ENCODE peak calls at places on chromosomes 11 and 22, in seven cellular contexts. O is hepatocyte, E is neural progenitor cell, V is GM23338, B is fibroblast of lung, W is heart right ventricle, D is left ventricle myocardium inferior. H is an unnamed sample. For H3K36me3 and H3K4me1, the result is how much of the 10 kb centered on the place peaks cover.

GRCh38 chr11:2431395-2431794 is 12.9 kb downstream of the TRPM5 start:
- DNase-seq in O (no peak), E (no peak), V (no peak), B (no peak), W (no peak), D (peak), H (no peak)

GRCh38 chr22:30275625-30276024 is 9.0 kb upstream of the OSM start:
- DNase-seq in O (no peak), E (no peak), V (no peak), B (no peak), W (no peak), D (no peak), H (no peak)

GRCh38 chr11:80873309-80873999 is 1432.6 kb upstream of the TENM4 start:
- DNase-seq in O (peak), E (no peak), V (no peak), B (peak), W (no peak), D (no peak), H (no peak)

GRCh38 chr11:47552086-47552580 is 799 bp downstream of the CELF1 start:
- DNase-seq in O (peak), E (peak), V (peak), B (peak), W (peak), D (peak), H (peak)

GRCh38 chr11:69775163-69775755 is at the start of gene FGF4:
- DNase-seq in O (no peak), E (peak), V (peak), B (no peak), W (no peak), D (no peak), H (no peak)

GRCh38 chr22:40030026-40030756 is 35.4 kb downstream of the FAM83F start:
- DNase-seq in O (no peak), E (peak), V (no peak), B (no peak), W (no peak), D (no peak), H (no peak)

GRCh38 chr11:64347171-64347867 is 7.3 kb downstream of the CCDC88B start:
- DNase-seq in O (no peak), E (no peak), V (no peak), B (no peak), W (no peak), D (no peak), H (no peak)

GRCh38 chr11:101003468-101003867 is 126.1 kb downstream of the PGR start:
- DNase-seq in O (no peak), E (no peak), V (peak), B (no peak), W (no peak), D (no peak), H (peak)

GRCh38 chr11:12066056-12066798 is 44.2 kb upstream of the MICAL2 start:
- DNase-seq in O (peak), E (no peak), V (no peak), B (peak), W (no peak), D (no peak), H (no peak)

GRCh38 chr22:40067639-40068038 is 72.9 kb downstream of the FAM83F start:
- DNase-seq in O (no peak), E (no peak), V (no peak), B (no peak), W (no peak), D (no peak), H (no peak)

GRCh38 chr11:73402834-73403185 is 26.6 kb downstream of the RELT start:
- DNase-seq in O (no peak), E (no peak), V (no peak), B (no peak), W (no peak), D (no peak), H (no peak)

GRCh38 chr22:44311855-44312170 is 938 bp downstream of the SHISAL1 start:
- DNase-seq in O (peak), E (no peak), V (no peak), B (peak), W (no peak), D (no peak), H (no peak)

GRCh38 chr22:31605851-31606585 is 56.0 kb downstream of the PISD start:
- DNase-seq in O (peak), E (no peak), V (no peak), B (no peak), W (no peak), D (no peak), H (no peak)
- H3K36me3 ChIP-seq in O (under half), E (under half), V (under half), B (under half), W (under half), D (under half), H (under half)

DNA sequence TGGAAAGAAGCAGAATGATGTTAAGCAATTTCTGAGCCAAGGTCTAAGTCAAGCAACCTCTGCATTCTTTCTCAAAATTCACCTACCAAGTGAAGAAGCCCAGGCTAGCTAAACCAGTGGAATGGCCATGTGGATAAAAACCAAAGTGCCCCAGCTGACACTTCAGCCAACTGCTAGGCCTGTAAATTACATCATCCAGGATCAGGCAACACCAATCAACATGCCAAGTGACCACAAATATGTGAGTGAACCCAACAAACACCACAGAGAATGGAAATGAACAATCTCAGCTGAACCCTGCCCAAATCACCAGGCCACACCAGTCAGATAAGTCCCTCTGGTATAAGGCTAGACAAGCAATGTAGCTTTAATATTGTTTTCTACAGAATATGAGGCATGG is 25.1 kb upstream of the FJX1 start:
- DNase-seq in O (no peak), E (no peak), V (peak), B (peak), W (no peak), D (no peak), H (peak)
- H3K4me1 ChIP-seq in O (under half), E (under half), V (under half), B (under half), W (under half), D (under half), H (under half)

DNA sequence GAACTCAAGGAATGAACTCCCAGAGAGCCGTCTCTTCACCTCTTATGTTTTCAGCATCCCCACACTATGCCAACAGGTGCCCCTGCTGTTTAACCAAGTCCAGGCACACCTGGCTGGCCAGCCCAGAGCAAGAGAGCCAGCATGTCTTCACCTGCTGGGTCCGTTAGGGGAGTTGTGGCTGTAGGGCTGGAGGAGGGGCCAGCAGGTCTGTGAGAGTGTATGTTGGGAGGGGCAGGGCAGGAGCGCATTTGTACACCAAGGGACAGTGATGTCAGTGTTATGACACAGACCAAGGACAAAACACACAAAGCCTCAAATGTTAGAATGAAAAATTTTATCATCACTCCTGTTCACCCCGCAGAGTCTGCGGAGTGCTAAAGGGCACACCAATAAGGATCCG is 5.8 kb downstream of the PATZ1 start:
- DNase-seq in O (peak), E (no peak), V (no peak), B (no peak), W (no peak), D (no peak), H (no peak)
- H3K36me3 ChIP-seq in O (under half), E (under half), V (under half), B (under half), W (under half), D (half or more), H (under half)

GRCh38 chr11:111624602-111625001 is 22.4 kb downstream of the SIK2 start:
- DNase-seq in O (peak), E (no peak), V (no peak), B (no peak), W (no peak), D (no peak), H (no peak)
- H3K4me1 ChIP-seq in O (under half), E (under half), V (under half), B (under half), W (under half), D (under half), H (under half)

GRCh38 chr22:38300197-38300945 is 16.9 kb downstream of the CSNK1E start:
- DNase-seq in O (no peak), E (no peak), V (no peak), B (no peak), W (no peak), D (no peak), H (no peak)
- H3K36me3 ChIP-seq in O (under half), E (under half), V (half or more), B (half or more), W (half or more), D (half or more), H (half or more)

GRCh38 chr22:37197451-37198289 is 9.6 kb upstream of the C1QTNF6 start:
- DNase-seq in O (peak), E (no peak), V (no peak), B (peak), W (no peak), D (no peak), H (no peak)

GRCh38 chr22:37196539-37197450 is 8.7 kb upstream of the C1QTNF6 start:
- DNase-seq in O (peak), E (peak), V (no peak), B (peak), W (peak), D (peak), H (no peak)

GRCh38 chr22:37193629-37194191 is 5.7 kb upstream of the C1QTNF6 start:
- DNase-seq in O (no peak), E (no peak), V (no peak), B (peak), W (no peak), D (no peak), H (no peak)

GRCh38 chr22:37194750-37195149 is 6.7 kb upstream of the C1QTNF6 start:
- DNase-seq in O (no peak), E (no peak), V (no peak), B (no peak), W (no peak), D (no peak), H (no peak)

GRCh38 chr22:37195921-37196320 is 7.9 kb upstream of the C1QTNF6 start:
- DNase-seq in O (no peak), E (no peak), V (no peak), B (peak), W (no peak), D (no peak), H (no peak)
- H3K4me1 ChIP-seq in O (under half), E (under half), V (under half), B (under half), W (half or more), D (half or more), H (under half)

GRCh38 chr11:10603721-10604297 is 35.3 kb upstream of the LYVE1 start:
- DNase-seq in O (no peak), E (no peak), V (no peak), B (no peak), W (no peak), D (no peak), H (no peak)

GRCh38 chr11:10600570-10601248 is 32.2 kb upstream of the LYVE1 start:
- DNase-seq in O (no peak), E (no peak), V (no peak), B (no peak), W (no peak), D (no peak), H (peak)

GRCh38 chr11:10602366-10602765 is 33.9 kb upstream of the LYVE1 start:
- DNase-seq in O (no peak), E (no peak), V (no peak), B (no peak), W (no peak), D (no peak), H (no peak)

GRCh38 chr11:10602945-10603344 is 34.5 kb upstream of the LYVE1 start:
- DNase-seq in O (no peak), E (no peak), V (no peak), B (no peak), W (no peak), D (no peak), H (no peak)

DNA sequence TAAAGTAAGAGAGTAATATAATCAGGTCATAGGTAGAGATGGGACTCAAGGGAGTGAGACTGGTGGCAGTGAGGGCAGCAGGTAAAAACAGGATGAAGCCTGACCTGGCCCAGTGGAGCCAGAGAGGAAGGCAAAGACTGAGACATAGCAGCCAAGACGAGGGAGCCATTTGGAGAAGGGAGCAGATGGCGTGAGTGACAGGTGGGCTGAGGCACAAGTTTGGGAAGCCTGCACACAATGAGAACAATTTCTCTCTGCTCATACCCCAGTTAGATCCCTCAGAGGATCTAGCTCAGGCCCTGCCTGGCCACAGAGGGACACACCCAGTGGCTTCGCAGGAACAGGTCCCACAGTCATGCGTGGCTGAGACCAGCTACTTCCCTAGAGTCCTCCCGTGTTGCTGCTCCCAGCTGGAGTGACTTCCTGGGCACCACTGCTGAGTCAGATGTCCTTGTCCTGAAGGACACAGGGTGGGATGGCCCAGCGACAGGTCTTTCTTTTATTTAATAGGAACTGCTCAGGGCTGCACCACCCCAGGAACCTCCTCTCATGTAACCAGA is 33.3 kb upstream of the LYVE1 start:
- DNase-seq in O (no peak), E (no peak), V (no peak), B (no peak), W (no peak), D (peak), H (no peak)
- H3K36me3 ChIP-seq in O (under half), E (under half), V (under half), B (under half), W (under half), D (under half), H (under half)

GRCh38 chr22:48943567-48944432 is 883.9 kb downstream of the BRD1 start:
- DNase-seq in O (peak), E (peak), V (no peak), B (no peak), W (no peak), D (no peak), H (peak)
- H3K4me1 ChIP-seq in O (under half), E (under half), V (under half), B (under half), W (under half), D (under half), H (under half)

DNA sequence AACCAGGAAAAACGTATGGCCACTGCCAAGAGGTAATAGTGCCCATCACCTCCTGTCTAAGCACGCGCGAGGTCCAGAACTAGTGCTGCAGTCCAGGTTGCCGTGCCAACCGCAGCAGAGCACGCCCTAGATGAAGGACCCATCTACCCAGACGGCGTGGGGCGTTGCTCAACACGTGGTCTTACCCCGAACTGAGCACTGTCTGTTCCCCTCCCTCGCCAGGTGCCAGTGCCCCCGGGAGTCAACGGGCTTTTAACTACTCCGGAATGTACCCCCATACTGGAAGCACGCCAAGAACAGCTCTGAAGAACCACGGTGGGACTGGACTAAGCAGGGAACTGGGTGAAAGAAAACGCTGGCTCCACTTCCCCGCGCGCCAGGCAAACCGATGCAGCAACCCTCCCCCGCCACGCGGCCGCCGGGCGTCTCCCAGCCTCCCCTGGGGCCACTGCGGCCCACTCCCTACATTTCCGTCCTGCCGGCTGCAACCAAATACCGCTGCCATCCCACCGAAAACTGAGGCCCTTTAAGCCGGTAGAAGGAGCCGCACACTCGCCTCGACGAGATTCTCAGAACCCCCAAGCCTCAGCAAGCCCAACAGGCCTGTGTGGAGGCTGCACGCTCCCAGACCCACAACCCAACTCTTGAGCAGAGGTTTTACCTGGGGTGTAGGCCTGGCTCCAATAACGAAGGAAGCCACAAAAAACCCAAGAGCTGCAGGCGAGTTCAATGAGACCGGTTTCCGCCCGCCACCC is at the start of gene HSPA8:
- DNase-seq in O (peak), E (peak), V (peak), B (peak), W (peak), D (peak), H (peak)
- H3K36me3 ChIP-seq in O (under half), E (under half), V (under half), B (under half), W (under half), D (under half), H (half or more)